ENCODE peak calls at places on chromosomes 11 and 22, in ten cellular contexts. One of them, this sample, is unnamed.

GRCh38 chr11:61334434-61335354 is 1.7 kb downstream of the TKFC start:
- DNase-seq in mucosa of gallbladder: no peak
- DNase-seq in activated T-helper 1 cell treated with anti-CD3 and anti-CD28 coated beads, Interleukin-12 subunit alpha, Interleukin-12 subunit beta, Interleukin-2, Interleukin-4 antibody, amounts not matched to agents 30 ng/mL and 10 ng/mL and 1 ng/mL, durations not matched to agents 14 hours and 24 hours and 36 hours: no peak
- DNase-seq in sigmoid colon: peak
- DNase-seq in activated CD4-positive, alpha-beta memory T cell treated with anti-CD3 and anti-CD28 coated beads for 36 hours: peak
- DNase-seq in NCI-H2081: no peak
- DNase-seq in activated CD4-positive, alpha-beta T cell treated with anti-CD3 and anti-CD28 coated beads for 24 hours: no peak
- DNase-seq in NCI-H1105: no peak
- DNase-seq in NCI-H1092: no peak
- DNase-seq in epithelial cell of prostate: no peak
- DNase-seq in this sample: no peak

GRCh38 chr11:65498042-65498726 is 661 bp upstream of the MALAT1 start:
- DNase-seq in mucosa of gallbladder: no peak
- DNase-seq in activated T-helper 1 cell treated with anti-CD3 and anti-CD28 coated beads, Interleukin-12 subunit alpha, Interleukin-12 subunit beta, Interleukin-2, Interleukin-4 antibody, amounts not matched to agents 30 ng/mL and 10 ng/mL and 1 ng/mL, durations not matched to agents 14 hours and 24 hours and 36 hours: peak
- DNase-seq in sigmoid colon: peak
- DNase-seq in activated CD4-positive, alpha-beta memory T cell treated with anti-CD3 and anti-CD28 coated beads for 36 hours: peak
- DNase-seq in NCI-H2081: peak
- DNase-seq in activated CD4-positive, alpha-beta T cell treated with anti-CD3 and anti-CD28 coated beads for 24 hours: no peak
- DNase-seq in NCI-H1105: peak
- DNase-seq in NCI-H1092: peak
- DNase-seq in epithelial cell of prostate: no peak
- DNase-seq in this sample: peak

GRCh38 chr11:45771194-45771941 is 33.6 kb upstream of the SLC35C1 start:
- DNase-seq in mucosa of gallbladder: peak
- DNase-seq in activated T-helper 1 cell treated with anti-CD3 and anti-CD28 coated beads, Interleukin-12 subunit alpha, Interleukin-12 subunit beta, Interleukin-2, Interleukin-4 antibody, amounts not matched to agents 30 ng/mL and 10 ng/mL and 1 ng/mL, durations not matched to agents 14 hours and 24 hours and 36 hours: peak
- DNase-seq in sigmoid colon: peak
- DNase-seq in activated CD4-positive, alpha-beta memory T cell treated with anti-CD3 and anti-CD28 coated beads for 36 hours: peak
- DNase-seq in NCI-H2081: peak
- DNase-seq in activated CD4-positive, alpha-beta T cell treated with anti-CD3 and anti-CD28 coated beads for 24 hours: peak
- DNase-seq in NCI-H1105: peak
- DNase-seq in NCI-H1092: peak
- DNase-seq in epithelial cell of prostate: no peak
- DNase-seq in this sample: peak

GRCh38 chr22:29617922-29618629 is 14.6 kb downstream of the NF2 start:
- DNase-seq in mucosa of gallbladder: no peak
- DNase-seq in activated T-helper 1 cell treated with anti-CD3 and anti-CD28 coated beads, Interleukin-12 subunit alpha, Interleukin-12 subunit beta, Interleukin-2, Interleukin-4 antibody, amounts not matched to agents 30 ng/mL and 10 ng/mL and 1 ng/mL, durations not matched to agents 14 hours and 24 hours and 36 hours: no peak
- DNase-seq in sigmoid colon: no peak
- DNase-seq in activated CD4-positive, alpha-beta memory T cell treated with anti-CD3 and anti-CD28 coated beads for 36 hours: no peak
- DNase-seq in NCI-H2081: no peak
- DNase-seq in activated CD4-positive, alpha-beta T cell treated with anti-CD3 and anti-CD28 coated beads for 24 hours: no peak
- DNase-seq in NCI-H1105: no peak
- DNase-seq in NCI-H1092: no peak
- DNase-seq in epithelial cell of prostate: peak
- DNase-seq in this sample: no peak

GRCh38 chr22:17581056-17581455 is 17.8 kb downstream of the SLC25A18 start:
- DNase-seq in mucosa of gallbladder: no peak
- DNase-seq in activated T-helper 1 cell treated with anti-CD3 and anti-CD28 coated beads, Interleukin-12 subunit alpha, Interleukin-12 subunit beta, Interleukin-2, Interleukin-4 antibody, amounts not matched to agents 30 ng/mL and 10 ng/mL and 1 ng/mL, durations not matched to agents 14 hours and 24 hours and 36 hours: no peak
- DNase-seq in sigmoid colon: no peak
- DNase-seq in activated CD4-positive, alpha-beta memory T cell treated with anti-CD3 and anti-CD28 coated beads for 36 hours: no peak
- DNase-seq in NCI-H2081: no peak
- DNase-seq in activated CD4-positive, alpha-beta T cell treated with anti-CD3 and anti-CD28 coated beads for 24 hours: no peak
- DNase-seq in NCI-H1105: no peak
- DNase-seq in NCI-H1092: no peak
- DNase-seq in epithelial cell of prostate: no peak
- DNase-seq in this sample: no peak

GRCh38 chr11:17933710-17934109 is 79.1 kb downstream of the SERGEF start:
- DNase-seq in mucosa of gallbladder: no peak
- DNase-seq in activated T-helper 1 cell treated with anti-CD3 and anti-CD28 coated beads, Interleukin-12 subunit alpha, Interleukin-12 subunit beta, Interleukin-2, Interleukin-4 antibody, amounts not matched to agents 30 ng/mL and 10 ng/mL and 1 ng/mL, durations not matched to agents 14 hours and 24 hours and 36 hours: no peak
- DNase-seq in sigmoid colon: no peak
- DNase-seq in activated CD4-positive, alpha-beta memory T cell treated with anti-CD3 and anti-CD28 coated beads for 36 hours: no peak
- DNase-seq in NCI-H2081: no peak
- DNase-seq in activated CD4-positive, alpha-beta T cell treated with anti-CD3 and anti-CD28 coated beads for 24 hours: no peak
- DNase-seq in NCI-H1105: no peak
- DNase-seq in NCI-H1092: no peak
- DNase-seq in epithelial cell of prostate: no peak
- DNase-seq in this sample: no peak

GRCh38 chr11:8345179-8345578 is 81.5 kb upstream of the LMO1 start:
- DNase-seq in mucosa of gallbladder: no peak
- DNase-seq in activated T-helper 1 cell treated with anti-CD3 and anti-CD28 coated beads, Interleukin-12 subunit alpha, Interleukin-12 subunit beta, Interleukin-2, Interleukin-4 antibody, amounts not matched to agents 30 ng/mL and 10 ng/mL and 1 ng/mL, durations not matched to agents 14 hours and 24 hours and 36 hours: no peak
- DNase-seq in sigmoid colon: no peak
- DNase-seq in activated CD4-positive, alpha-beta memory T cell treated with anti-CD3 and anti-CD28 coated beads for 36 hours: no peak
- DNase-seq in NCI-H2081: no peak
- DNase-seq in activated CD4-positive, alpha-beta T cell treated with anti-CD3 and anti-CD28 coated beads for 24 hours: no peak
- DNase-seq in NCI-H1105: no peak
- DNase-seq in NCI-H1092: no peak
- DNase-seq in epithelial cell of prostate: no peak
- DNase-seq in this sample: no peak

GRCh38 chr11:131928992-131929391 is 558.6 kb downstream of the NTM start:
- DNase-seq in mucosa of gallbladder: no peak
- DNase-seq in activated T-helper 1 cell treated with anti-CD3 and anti-CD28 coated beads, Interleukin-12 subunit alpha, Interleukin-12 subunit beta, Interleukin-2, Interleukin-4 antibody, amounts not matched to agents 30 ng/mL and 10 ng/mL and 1 ng/mL, durations not matched to agents 14 hours and 24 hours and 36 hours: no peak
- DNase-seq in sigmoid colon: no peak
- DNase-seq in activated CD4-positive, alpha-beta memory T cell treated with anti-CD3 and anti-CD28 coated beads for 36 hours: no peak
- DNase-seq in NCI-H2081: no peak
- DNase-seq in activated CD4-positive, alpha-beta T cell treated with anti-CD3 and anti-CD28 coated beads for 24 hours: no peak
- DNase-seq in NCI-H1105: no peak
- DNase-seq in NCI-H1092: no peak
- DNase-seq in epithelial cell of prostate: no peak
- DNase-seq in this sample: no peak

GRCh38 chr11:1749020-1749758 is 1.2 kb downstream of the IFITM10 start:
- DNase-seq in mucosa of gallbladder: no peak
- DNase-seq in activated T-helper 1 cell treated with anti-CD3 and anti-CD28 coated beads, Interleukin-12 subunit alpha, Interleukin-12 subunit beta, Interleukin-2, Interleukin-4 antibody, amounts not matched to agents 30 ng/mL and 10 ng/mL and 1 ng/mL, durations not matched to agents 14 hours and 24 hours and 36 hours: no peak
- DNase-seq in sigmoid colon: no peak
- DNase-seq in activated CD4-positive, alpha-beta memory T cell treated with anti-CD3 and anti-CD28 coated beads for 36 hours: no peak
- DNase-seq in NCI-H2081: no peak
- DNase-seq in activated CD4-positive, alpha-beta T cell treated with anti-CD3 and anti-CD28 coated beads for 24 hours: no peak
- DNase-seq in NCI-H1105: no peak
- DNase-seq in NCI-H1092: no peak
- DNase-seq in epithelial cell of prostate: no peak
- DNase-seq in this sample: no peak

GRCh38 chr11:620935-621814 is 3.6 kb downstream of the CDHR5 start:
- DNase-seq in mucosa of gallbladder: no peak
- DNase-seq in activated T-helper 1 cell treated with anti-CD3 and anti-CD28 coated beads, Interleukin-12 subunit alpha, Interleukin-12 subunit beta, Interleukin-2, Interleukin-4 antibody, amounts not matched to agents 30 ng/mL and 10 ng/mL and 1 ng/mL, durations not matched to agents 14 hours and 24 hours and 36 hours: no peak
- DNase-seq in sigmoid colon: peak
- DNase-seq in activated CD4-positive, alpha-beta memory T cell treated with anti-CD3 and anti-CD28 coated beads for 36 hours: no peak
- DNase-seq in NCI-H2081: no peak
- DNase-seq in activated CD4-positive, alpha-beta T cell treated with anti-CD3 and anti-CD28 coated beads for 24 hours: no peak
- DNase-seq in NCI-H1105: no peak
- DNase-seq in NCI-H1092: no peak
- DNase-seq in epithelial cell of prostate: no peak
- DNase-seq in this sample: no peak

GRCh38 chr11:60344146-60344545 is 17.1 kb downstream of the MS4A6E start:
- DNase-seq in mucosa of gallbladder: no peak
- DNase-seq in activated T-helper 1 cell treated with anti-CD3 and anti-CD28 coated beads, Interleukin-12 subunit alpha, Interleukin-12 subunit beta, Interleukin-2, Interleukin-4 antibody, amounts not matched to agents 30 ng/mL and 10 ng/mL and 1 ng/mL, durations not matched to agents 14 hours and 24 hours and 36 hours: no peak
- DNase-seq in sigmoid colon: no peak
- DNase-seq in activated CD4-positive, alpha-beta memory T cell treated with anti-CD3 and anti-CD28 coated beads for 36 hours: no peak
- DNase-seq in NCI-H2081: no peak
- DNase-seq in activated CD4-positive, alpha-beta T cell treated with anti-CD3 and anti-CD28 coated beads for 24 hours: no peak
- DNase-seq in NCI-H1105: no peak
- DNase-seq in NCI-H1092: no peak
- DNase-seq in epithelial cell of prostate: no peak
- DNase-seq in this sample: no peak

GRCh38 chr22:40479126-40479800 is 108.9 kb downstream of the SGSM3 start:
- DNase-seq in mucosa of gallbladder: no peak
- DNase-seq in activated T-helper 1 cell treated with anti-CD3 and anti-CD28 coated beads, Interleukin-12 subunit alpha, Interleukin-12 subunit beta, Interleukin-2, Interleukin-4 antibody, amounts not matched to agents 30 ng/mL and 10 ng/mL and 1 ng/mL, durations not matched to agents 14 hours and 24 hours and 36 hours: no peak
- DNase-seq in sigmoid colon: no peak
- DNase-seq in activated CD4-positive, alpha-beta memory T cell treated with anti-CD3 and anti-CD28 coated beads for 36 hours: no peak
- DNase-seq in NCI-H2081: no peak
- DNase-seq in activated CD4-positive, alpha-beta T cell treated with anti-CD3 and anti-CD28 coated beads for 24 hours: no peak
- DNase-seq in NCI-H1105: no peak
- DNase-seq in NCI-H1092: no peak
- DNase-seq in epithelial cell of prostate: no peak
- DNase-seq in this sample: no peak

GRCh38 chr11:67269401-67270255 is 3.4 kb downstream of the GRK2 start:
- DNase-seq in mucosa of gallbladder: no peak
- DNase-seq in activated T-helper 1 cell treated with anti-CD3 and anti-CD28 coated beads, Interleukin-12 subunit alpha, Interleukin-12 subunit beta, Interleukin-2, Interleukin-4 antibody, amounts not matched to agents 30 ng/mL and 10 ng/mL and 1 ng/mL, durations not matched to agents 14 hours and 24 hours and 36 hours: no peak
- DNase-seq in sigmoid colon: peak
- DNase-seq in activated CD4-positive, alpha-beta memory T cell treated with anti-CD3 and anti-CD28 coated beads for 36 hours: peak
- DNase-seq in NCI-H2081: no peak
- DNase-seq in activated CD4-positive, alpha-beta T cell treated with anti-CD3 and anti-CD28 coated beads for 24 hours: no peak
- DNase-seq in NCI-H1105: no peak
- DNase-seq in NCI-H1092: no peak
- DNase-seq in epithelial cell of prostate: no peak
- DNase-seq in this sample: peak

GRCh38 chr11:100932474-100933100 is 197.0 kb downstream of the PGR start:
- DNase-seq in mucosa of gallbladder: no peak
- DNase-seq in activated T-helper 1 cell treated with anti-CD3 and anti-CD28 coated beads, Interleukin-12 subunit alpha, Interleukin-12 subunit beta, Interleukin-2, Interleukin-4 antibody, amounts not matched to agents 30 ng/mL and 10 ng/mL and 1 ng/mL, durations not matched to agents 14 hours and 24 hours and 36 hours: no peak
- DNase-seq in sigmoid colon: no peak
- DNase-seq in activated CD4-positive, alpha-beta memory T cell treated with anti-CD3 and anti-CD28 coated beads for 36 hours: no peak
- DNase-seq in NCI-H2081: peak
- DNase-seq in activated CD4-positive, alpha-beta T cell treated with anti-CD3 and anti-CD28 coated beads for 24 hours: no peak
- DNase-seq in NCI-H1105: peak
- DNase-seq in NCI-H1092: peak
- DNase-seq in epithelial cell of prostate: no peak
- DNase-seq in this sample: no peak

GRCh38 chr11:112543390-112543789 is 282.7 kb upstream of the PLET1 start:
- DNase-seq in mucosa of gallbladder: no peak
- DNase-seq in activated T-helper 1 cell treated with anti-CD3 and anti-CD28 coated beads, Interleukin-12 subunit alpha, Interleukin-12 subunit beta, Interleukin-2, Interleukin-4 antibody, amounts not matched to agents 30 ng/mL and 10 ng/mL and 1 ng/mL, durations not matched to agents 14 hours and 24 hours and 36 hours: no peak
- DNase-seq in sigmoid colon: no peak
- DNase-seq in activated CD4-positive, alpha-beta memory T cell treated with anti-CD3 and anti-CD28 coated beads for 36 hours: no peak
- DNase-seq in NCI-H2081: no peak
- DNase-seq in activated CD4-positive, alpha-beta T cell treated with anti-CD3 and anti-CD28 coated beads for 24 hours: no peak
- DNase-seq in NCI-H1105: no peak
- DNase-seq in NCI-H1092: no peak
- DNase-seq in epithelial cell of prostate: no peak
- DNase-seq in this sample: no peak

GRCh38 chr11:115159122-115159665 is 345.0 kb downstream of the CADM1 start:
- DNase-seq in mucosa of gallbladder: no peak
- DNase-seq in activated T-helper 1 cell treated with anti-CD3 and anti-CD28 coated beads, Interleukin-12 subunit alpha, Interleukin-12 subunit beta, Interleukin-2, Interleukin-4 antibody, amounts not matched to agents 30 ng/mL and 10 ng/mL and 1 ng/mL, durations not matched to agents 14 hours and 24 hours and 36 hours: no peak
- DNase-seq in sigmoid colon: no peak
- DNase-seq in activated CD4-positive, alpha-beta memory T cell treated with anti-CD3 and anti-CD28 coated beads for 36 hours: no peak
- DNase-seq in NCI-H2081: no peak
- DNase-seq in activated CD4-positive, alpha-beta T cell treated with anti-CD3 and anti-CD28 coated beads for 24 hours: no peak
- DNase-seq in NCI-H1105: no peak
- DNase-seq in NCI-H1092: no peak
- DNase-seq in epithelial cell of prostate: no peak
- DNase-seq in this sample: no peak

GRCh38 chr11:86790867-86791849 is 9.2 kb upstream of the PRSS23 start:
- DNase-seq in mucosa of gallbladder: no peak
- DNase-seq in activated T-helper 1 cell treated with anti-CD3 and anti-CD28 coated beads, Interleukin-12 subunit alpha, Interleukin-12 subunit beta, Interleukin-2, Interleukin-4 antibody, amounts not matched to agents 30 ng/mL and 10 ng/mL and 1 ng/mL, durations not matched to agents 14 hours and 24 hours and 36 hours: no peak
- DNase-seq in sigmoid colon: no peak
- DNase-seq in activated CD4-positive, alpha-beta memory T cell treated with anti-CD3 and anti-CD28 coated beads for 36 hours: no peak
- DNase-seq in NCI-H2081: no peak
- DNase-seq in activated CD4-positive, alpha-beta T cell treated with anti-CD3 and anti-CD28 coated beads for 24 hours: no peak
- DNase-seq in NCI-H1105: no peak
- DNase-seq in NCI-H1092: no peak
- DNase-seq in epithelial cell of prostate: no peak
- DNase-seq in this sample: no peak

GRCh38 chr11:110992481-110992880 is 253.0 kb upstream of the POU2AF2 start:
- DNase-seq in mucosa of gallbladder: no peak
- DNase-seq in activated T-helper 1 cell treated with anti-CD3 and anti-CD28 coated beads, Interleukin-12 subunit alpha, Interleukin-12 subunit beta, Interleukin-2, Interleukin-4 antibody, amounts not matched to agents 30 ng/mL and 10 ng/mL and 1 ng/mL, durations not matched to agents 14 hours and 24 hours and 36 hours: no peak
- DNase-seq in sigmoid colon: no peak
- DNase-seq in activated CD4-positive, alpha-beta memory T cell treated with anti-CD3 and anti-CD28 coated beads for 36 hours: no peak
- DNase-seq in NCI-H2081: no peak
- DNase-seq in activated CD4-positive, alpha-beta T cell treated with anti-CD3 and anti-CD28 coated beads for 24 hours: no peak
- DNase-seq in NCI-H1105: no peak
- DNase-seq in NCI-H1092: no peak
- DNase-seq in epithelial cell of prostate: no peak
- DNase-seq in this sample: no peak

GRCh38 chr11:118911880-118912741 is 13.6 kb downstream of the BCL9L start:
- DNase-seq in mucosa of gallbladder: peak
- DNase-seq in activated T-helper 1 cell treated with anti-CD3 and anti-CD28 coated beads, Interleukin-12 subunit alpha, Interleukin-12 subunit beta, Interleukin-2, Interleukin-4 antibody, amounts not matched to agents 30 ng/mL and 10 ng/mL and 1 ng/mL, durations not matched to agents 14 hours and 24 hours and 36 hours: peak
- DNase-seq in sigmoid colon: peak
- DNase-seq in activated CD4-positive, alpha-beta memory T cell treated with anti-CD3 and anti-CD28 coated beads for 36 hours: peak
- DNase-seq in NCI-H2081: no peak
- DNase-seq in activated CD4-positive, alpha-beta T cell treated with anti-CD3 and anti-CD28 coated beads for 24 hours: peak
- DNase-seq in NCI-H1105: no peak
- DNase-seq in NCI-H1092: no peak
- DNase-seq in epithelial cell of prostate: peak
- DNase-seq in this sample: no peak

GRCh38 chr11:6474806-6475500 is 1.2 kb upstream of the TRIM3 start:
- DNase-seq in mucosa of gallbladder: no peak
- DNase-seq in activated T-helper 1 cell treated with anti-CD3 and anti-CD28 coated beads, Interleukin-12 subunit alpha, Interleukin-12 subunit beta, Interleukin-2, Interleukin-4 antibody, amounts not matched to agents 30 ng/mL and 10 ng/mL and 1 ng/mL, durations not matched to agents 14 hours and 24 hours and 36 hours: no peak
- DNase-seq in sigmoid colon: no peak
- DNase-seq in activated CD4-positive, alpha-beta memory T cell treated with anti-CD3 and anti-CD28 coated beads for 36 hours: peak
- DNase-seq in NCI-H2081: no peak
- DNase-seq in activated CD4-positive, alpha-beta T cell treated with anti-CD3 and anti-CD28 coated beads for 24 hours: no peak
- DNase-seq in NCI-H1105: no peak
- DNase-seq in NCI-H1092: no peak
- DNase-seq in epithelial cell of prostate: no peak
- DNase-seq in this sample: no peak

GRCh38 chr11:119480375-119481020 is 57.5 kb upstream of the THY1 start:
- DNase-seq in mucosa of gallbladder: no peak
- DNase-seq in activated T-helper 1 cell treated with anti-CD3 and anti-CD28 coated beads, Interleukin-12 subunit alpha, Interleukin-12 subunit beta, Interleukin-2, Interleukin-4 antibody, amounts not matched to agents 30 ng/mL and 10 ng/mL and 1 ng/mL, durations not matched to agents 14 hours and 24 hours and 36 hours: no peak
- DNase-seq in sigmoid colon: no peak
- DNase-seq in activated CD4-positive, alpha-beta memory T cell treated with anti-CD3 and anti-CD28 coated beads for 36 hours: no peak
- DNase-seq in NCI-H2081: no peak
- DNase-seq in activated CD4-positive, alpha-beta T cell treated with anti-CD3 and anti-CD28 coated beads for 24 hours: no peak
- DNase-seq in NCI-H1105: no peak
- DNase-seq in NCI-H1092: no peak
- DNase-seq in epithelial cell of prostate: no peak
- DNase-seq in this sample: no peak

GRCh38 chr11:99275521-99275920 is 254.8 kb downstream of the CNTN5 start:
- DNase-seq in mucosa of gallbladder: no peak
- DNase-seq in activated T-helper 1 cell treated with anti-CD3 and anti-CD28 coated beads, Interleukin-12 subunit alpha, Interleukin-12 subunit beta, Interleukin-2, Interleukin-4 antibody, amounts not matched to agents 30 ng/mL and 10 ng/mL and 1 ng/mL, durations not matched to agents 14 hours and 24 hours and 36 hours: no peak
- DNase-seq in sigmoid colon: no peak
- DNase-seq in activated CD4-positive, alpha-beta memory T cell treated with anti-CD3 and anti-CD28 coated beads for 36 hours: no peak
- DNase-seq in NCI-H2081: no peak
- DNase-seq in activated CD4-positive, alpha-beta T cell treated with anti-CD3 and anti-CD28 coated beads for 24 hours: no peak
- DNase-seq in NCI-H1105: no peak
- DNase-seq in NCI-H1092: no peak
- DNase-seq in epithelial cell of prostate: no peak
- DNase-seq in this sample: no peak

GRCh38 chr11:76096552-76096951 is 109.8 kb downstream of the WNT11 start:
- DNase-seq in mucosa of gallbladder: no peak
- DNase-seq in activated T-helper 1 cell treated with anti-CD3 and anti-CD28 coated beads, Interleukin-12 subunit alpha, Interleukin-12 subunit beta, Interleukin-2, Interleukin-4 antibody, amounts not matched to agents 30 ng/mL and 10 ng/mL and 1 ng/mL, durations not matched to agents 14 hours and 24 hours and 36 hours: no peak
- DNase-seq in sigmoid colon: no peak
- DNase-seq in activated CD4-positive, alpha-beta memory T cell treated with anti-CD3 and anti-CD28 coated beads for 36 hours: no peak
- DNase-seq in NCI-H2081: no peak
- DNase-seq in activated CD4-positive, alpha-beta T cell treated with anti-CD3 and anti-CD28 coated beads for 24 hours: no peak
- DNase-seq in NCI-H1105: no peak
- DNase-seq in NCI-H1092: no peak
- DNase-seq in epithelial cell of prostate: no peak
- DNase-seq in this sample: no peak

GRCh38 chr11:8260202-8260996 is 3.3 kb downstream of the LMO1 start:
- DNase-seq in mucosa of gallbladder: no peak
- DNase-seq in activated T-helper 1 cell treated with anti-CD3 and anti-CD28 coated beads, Interleukin-12 subunit alpha, Interleukin-12 subunit beta, Interleukin-2, Interleukin-4 antibody, amounts not matched to agents 30 ng/mL and 10 ng/mL and 1 ng/mL, durations not matched to agents 14 hours and 24 hours and 36 hours: no peak
- DNase-seq in sigmoid colon: peak
- DNase-seq in activated CD4-positive, alpha-beta memory T cell treated with anti-CD3 and anti-CD28 coated beads for 36 hours: peak
- DNase-seq in NCI-H2081: no peak
- DNase-seq in activated CD4-positive, alpha-beta T cell treated with anti-CD3 and anti-CD28 coated beads for 24 hours: no peak
- DNase-seq in NCI-H1105: no peak
- DNase-seq in NCI-H1092: no peak
- DNase-seq in epithelial cell of prostate: no peak
- DNase-seq in this sample: peak

GRCh38 chr11:96168623-96169022 is 174.4 kb downstream of the MAML2 start:
- DNase-seq in mucosa of gallbladder: peak
- DNase-seq in activated T-helper 1 cell treated with anti-CD3 and anti-CD28 coated beads, Interleukin-12 subunit alpha, Interleukin-12 subunit beta, Interleukin-2, Interleukin-4 antibody, amounts not matched to agents 30 ng/mL and 10 ng/mL and 1 ng/mL, durations not matched to agents 14 hours and 24 hours and 36 hours: no peak
- DNase-seq in sigmoid colon: peak
- DNase-seq in activated CD4-positive, alpha-beta memory T cell treated with anti-CD3 and anti-CD28 coated beads for 36 hours: peak
- DNase-seq in NCI-H2081: no peak
- DNase-seq in activated CD4-positive, alpha-beta T cell treated with anti-CD3 and anti-CD28 coated beads for 24 hours: no peak
- DNase-seq in NCI-H1105: no peak
- DNase-seq in NCI-H1092: no peak
- DNase-seq in epithelial cell of prostate: peak
- DNase-seq in this sample: no peak

GRCh38 chr11:9039194-9039593 is 35.4 kb upstream of the NRIP3 start:
- DNase-seq in mucosa of gallbladder: no peak
- DNase-seq in activated T-helper 1 cell treated with anti-CD3 and anti-CD28 coated beads, Interleukin-12 subunit alpha, Interleukin-12 subunit beta, Interleukin-2, Interleukin-4 antibody, amounts not matched to agents 30 ng/mL and 10 ng/mL and 1 ng/mL, durations not matched to agents 14 hours and 24 hours and 36 hours: no peak
- DNase-seq in sigmoid colon: no peak
- DNase-seq in activated CD4-positive, alpha-beta memory T cell treated with anti-CD3 and anti-CD28 coated beads for 36 hours: peak
- DNase-seq in NCI-H2081: no peak
- DNase-seq in activated CD4-positive, alpha-beta T cell treated with anti-CD3 and anti-CD28 coated beads for 24 hours: no peak
- DNase-seq in NCI-H1105: no peak
- DNase-seq in NCI-H1092: no peak
- DNase-seq in epithelial cell of prostate: peak
- DNase-seq in this sample: no peak

GRCh38 chr11:9250139-9250582 is 15.0 kb downstream of the DENND5A start:
- DNase-seq in mucosa of gallbladder: no peak
- DNase-seq in activated T-helper 1 cell treated with anti-CD3 and anti-CD28 coated beads, Interleukin-12 subunit alpha, Interleukin-12 subunit beta, Interleukin-2, Interleukin-4 antibody, amounts not matched to agents 30 ng/mL and 10 ng/mL and 1 ng/mL, durations not matched to agents 14 hours and 24 hours and 36 hours: peak
- DNase-seq in sigmoid colon: no peak
- DNase-seq in activated CD4-positive, alpha-beta memory T cell treated with anti-CD3 and anti-CD28 coated beads for 36 hours: peak
- DNase-seq in NCI-H2081: no peak
- DNase-seq in activated CD4-positive, alpha-beta T cell treated with anti-CD3 and anti-CD28 coated beads for 24 hours: no peak
- DNase-seq in NCI-H1105: no peak
- DNase-seq in NCI-H1092: no peak
- DNase-seq in epithelial cell of prostate: no peak
- DNase-seq in this sample: no peak

GRCh38 chr22:27719535-27720227 is 81.9 kb downstream of the MN1 start:
- DNase-seq in mucosa of gallbladder: peak
- DNase-seq in activated T-helper 1 cell treated with anti-CD3 and anti-CD28 coated beads, Interleukin-12 subunit alpha, Interleukin-12 subunit beta, Interleukin-2, Interleukin-4 antibody, amounts not matched to agents 30 ng/mL and 10 ng/mL and 1 ng/mL, durations not matched to agents 14 hours and 24 hours and 36 hours: no peak
- DNase-seq in sigmoid colon: no peak
- DNase-seq in activated CD4-positive, alpha-beta memory T cell treated with anti-CD3 and anti-CD28 coated beads for 36 hours: no peak
- DNase-seq in NCI-H2081: no peak
- DNase-seq in activated CD4-positive, alpha-beta T cell treated with anti-CD3 and anti-CD28 coated beads for 24 hours: no peak
- DNase-seq in NCI-H1105: peak
- DNase-seq in NCI-H1092: no peak
- DNase-seq in epithelial cell of prostate: peak
- DNase-seq in this sample: no peak

This sample was measured in stomach.